ENCODE peak calls at places on chromosomes 1 and 21, in eight cellular contexts. F is psoas muscle; L is ELF-1; X is RWPE1; K is AG09309; R is GM12865; P is right atrium auricular region; M is activated CD8-positive, alpha-beta memory T cell treated with anti-CD3 and anti-CD28 coated beads, Interleukin-2, amount 50 U/mL, for 48 hours. O is an unnamed sample.

GRCh38 chr21:32908529-32908928 is 117.2 kb upstream of the OLIG2 start:
- DNase-seq in X (no peak), F (no peak), L (no peak), R (no peak), K (no peak), P (no peak), M (no peak), O (no peak)

GRCh38 chr1:116008651-116009380 is 32.5 kb downstream of the SLC22A15 start:
- DNase-seq in F (no peak), K (no peak), L (no peak), R (no peak), M (no peak), X (no peak), P (no peak), O (no peak)

GRCh38 chr1:191969287-191969686 is 189.0 kb upstream of the RGS18 start:
- DNase-seq in F (no peak), K (no peak), R (no peak), X (no peak), P (no peak), M (no peak), L (no peak), O (no peak)

GRCh38 chr21:44263221-44263671 is 1.5 kb upstream of the DNMT3L start:
- DNase-seq in L (peak), F (peak), X (no peak), R (no peak), M (no peak), P (no peak), K (no peak), O (no peak)

GRCh38 chr1:19377812-19378718 is 65.9 kb downstream of the SLC66A1 start:
- DNase-seq in X (no peak), F (no peak), M (no peak), R (no peak), L (no peak), P (no peak), K (no peak), O (no peak)

GRCh38 chr21:14064296-14064645 is 146.5 kb downstream of the LIPI start:
- DNase-seq in X (no peak), K (no peak), F (no peak), M (no peak), L (no peak), P (peak), R (no peak), O (no peak)

GRCh38 chr1:37486680-37487618 is 12.6 kb downstream of the ZC3H12A start:
- DNase-seq in L (peak), X (peak), R (peak), P (peak), K (no peak), F (peak), M (peak), O (peak)

GRCh38 chr1:85692730-85693314 is 15.4 kb downstream of the ZNHIT6 start:
- DNase-seq in L (no peak), K (peak), R (no peak), P (no peak), F (no peak), M (no peak), X (peak), O (no peak)

GRCh38 chr21:25582888-25583287 is 24.4 kb downstream of the MRPL39 start:
- DNase-seq in P (no peak), L (no peak), X (no peak), F (no peak), R (peak), K (no peak), M (no peak), O (no peak)

GRCh38 chr1:156852414-156852874 is 6.5 kb downstream of the INSRR start:
- DNase-seq in P (no peak), F (peak), R (no peak), K (no peak), X (no peak), M (no peak), L (peak), O (no peak)

GRCh38 chr1:16984717-16985116 is 4.3 kb upstream of the MFAP2 start:
- DNase-seq in K (peak), M (no peak), F (peak), L (peak), X (peak), P (peak), R (no peak), O (peak)

GRCh38 chr1:119878171-119878570 is 18.1 kb downstream of the ADAM30 start:
- DNase-seq in X (no peak), P (no peak), F (no peak), L (no peak), K (no peak), R (no peak), M (no peak), O (no peak)

GRCh38 chr1:180270767-180271639 is 40.9 kb downstream of the LHX4 start:
- DNase-seq in L (peak), M (peak), X (peak), F (no peak), R (no peak), K (no peak), P (peak), O (peak)

GRCh38 chr1:228978486-228979324 is 243.4 kb downstream of the RHOU start:
- DNase-seq in M (no peak), F (peak), K (no peak), P (no peak), X (no peak), R (no peak), L (peak), O (peak)

GRCh38 chr1:218368686-218369085 is 23.6 kb downstream of the TGFB2 start:
- DNase-seq in L (no peak), M (no peak), R (no peak), K (no peak), F (no peak), X (no peak), P (no peak), O (no peak)

GRCh38 chr1:63773815-63774616 is at the start of gene ROR1:
- DNase-seq in P (peak), M (peak), L (peak), F (peak), K (no peak), X (peak), R (peak), O (peak)

GRCh38 chr1:54391450-54392071 is 14.6 kb downstream of the SSBP3 start:
- DNase-seq in L (peak), R (no peak), M (no peak), K (no peak), P (no peak), X (no peak), F (no peak), O (no peak)

GRCh38 chr21:27190601-27191000 is 223.7 kb upstream of the ADAMTS5 start:
- DNase-seq in L (no peak), P (no peak), X (no peak), R (no peak), F (no peak), M (no peak), K (peak), O (no peak)

O was measured in coronary artery.